ENCODE peak calls at places on chromosomes 4 and X, in eight cellular contexts. V is cardiac fibroblast, B is HEK293T, A is AG10803, C is LHCN-M2, Y is T-helper 9 cell, H is HCT116, T is T1000. P is an unnamed sample.

GRCh38 chr4:112099701-112100289 is 45.5 kb upstream of the FAM241A start:
- DNase-seq in B (peak; percentile 30), A (peak; percentile 66), C (peak; percentile 61), Y (no peak), H (peak; percentile 61), T (no peak), V (peak; percentile 80), P (peak; percentile 68)

GRCh38 chrX:953879-954482 is 258.5 kb downstream of the CRLF2 start:
- DNase-seq in H (no peak), Y (no peak), A (no peak), T (no peak), V (no peak), B (no peak), C (no peak), P (no peak)

GRCh38 chr4:123345132-123345923 is 51.3 kb upstream of the SPRY1 start:
- DNase-seq in T (no peak), H (no peak), A (no peak), Y (no peak), V (no peak), B (no peak), C (no peak), P (no peak)

GRCh38 chrX:21153503-21153902 is 220.7 kb upstream of the CNKSR2 start:
- DNase-seq in H (no peak), Y (no peak), V (peak; percentile 47), T (no peak), C (peak; percentile 52), B (no peak), A (peak; percentile 52), P (peak; percentile 75)

GRCh38 chr4:165813606-165814005 is 59.4 kb upstream of the TLL1 start:
- DNase-seq in B (no peak), H (no peak), C (no peak), T (no peak), A (no peak), Y (no peak), V (peak; percentile 12), P (no peak)

GRCh38 chr4:85744950-85745349 is 270.0 kb downstream of the ARHGAP24 start:
- DNase-seq in A (no peak), C (peak; percentile 81), H (peak; percentile 46), V (no peak), B (peak; percentile 9), T (no peak), Y (no peak), P (peak; percentile 64)

GRCh38 chr4:113901994-113902787 is 77.3 kb downstream of the ARSJ start:
- DNase-seq in V (no peak), Y (peak; percentile 57), B (no peak), C (no peak), H (no peak), T (no peak), A (no peak), P (no peak)

GRCh38 chr4:73844352-73844751 is 7.9 kb downstream of the CXCL6 start:
- DNase-seq in H (no peak), A (peak; percentile 65), V (peak; percentile 95), B (no peak), T (no peak), C (peak; percentile 74), Y (no peak), P (no peak)

GRCh38 chrX:110748256-110748811 is 47.3 kb downstream of the CHRDL1 start:
- DNase-seq in A (no peak), V (no peak), C (no peak), T (no peak), H (no peak), Y (no peak), B (no peak), P (no peak)

GRCh38 chr4:42320822-42321388 is 76.4 kb upstream of the SHISA3 start:
- DNase-seq in B (no peak), A (no peak), T (no peak), H (no peak), C (no peak), V (no peak), Y (no peak), P (no peak)

GRCh38 chr4:143482753-143483362 is 30.6 kb upstream of the SMARCA5 start:
- DNase-seq in H (peak; percentile 28), B (peak; percentile 36), A (peak; percentile 64), C (peak; percentile 41), Y (no peak), T (no peak), V (peak; percentile 73), P (peak; percentile 57)

GRCh38 chrX:28639502-28639901 is 52.3 kb downstream of the IL1RAPL1 start:
- DNase-seq in A (no peak), C (no peak), H (peak; percentile 74), B (no peak), V (no peak), T (no peak), Y (no peak), P (no peak)

GRCh38 chr4:89142691-89143669 is 31.6 kb downstream of the TIGD2 start:
- DNase-seq in Y (no peak), T (no peak), B (no peak), H (no peak), C (no peak), V (no peak), A (no peak), P (no peak)

GRCh38 chr4:80073362-80074008 is 456 bp upstream of the ANTXR2 start:
- DNase-seq in C (no peak), V (no peak), Y (peak; percentile 5), B (no peak), H (no peak), A (no peak), T (no peak), P (no peak)

GRCh38 chr4:139028191-139028661 is 12.6 kb downstream of the NOCT start:
- DNase-seq in H (no peak), B (no peak), Y (no peak), T (no peak), C (no peak), V (no peak), A (no peak), P (no peak)

GRCh38 chr4:104973708-104974107 is 173.0 kb upstream of the TET2 start:
- DNase-seq in C (no peak), Y (no peak), V (no peak), B (no peak), H (no peak), T (no peak), A (no peak), P (no peak)

GRCh38 chr4:184824081-184824775 is 1.5 kb downstream of the ACSL1 start:
- DNase-seq in V (peak; percentile 38), C (no peak), A (no peak), B (no peak), H (no peak), T (no peak), Y (no peak), P (no peak)

GRCh38 chr4:139587452-139587851 is 31.4 kb upstream of the SETD7 start:
- DNase-seq in T (no peak), B (no peak), H (no peak), Y (no peak), C (no peak), V (no peak), A (no peak), P (no peak)

GRCh38 chr4:38664704-38665401 is 854 bp downstream of the KLF3 start:
- DNase-seq in B (peak; percentile 20), V (peak; percentile 60), A (peak; percentile 50), C (peak; percentile 51), T (peak; percentile 30), H (no peak), Y (peak; percentile 43), P (peak; percentile 67)

GRCh38 chr4:98851806-98852205 is 77.1 kb downstream of the EIF4E start:
- DNase-seq in H (no peak), B (peak; percentile 17), T (no peak), V (peak; percentile 32), Y (no peak), A (peak; percentile 25), C (peak; percentile 14), P (no peak)

GRCh38 chrX:121876316-121876715 is 828.9 kb downstream of the GLUD2 start:
- DNase-seq in C (no peak), A (peak; percentile 82), V (peak; percentile 50), Y (no peak), T (no peak), H (no peak), B (no peak), P (no peak)

GRCh38 chr4:80610845-80611244 is 275.3 kb downstream of the CFAP299 start:
- DNase-seq in H (no peak), A (peak; percentile 38), T (no peak), B (peak; percentile 13), C (peak; percentile 92), V (peak; percentile 51), Y (no peak), P (peak; percentile 85)

GRCh38 chrX:16512401-16512776 is 137.6 kb upstream of the S100G start:
- DNase-seq in C (no peak), T (no peak), Y (no peak), A (no peak), V (no peak), B (no peak), H (no peak), P (no peak)

GRCh38 chr4:2024683-2025082 is 15.9 kb upstream of the NELFA start:
- DNase-seq in B (no peak), C (no peak), H (no peak), Y (no peak), A (no peak), V (no peak), T (no peak), P (no peak)

GRCh38 chr4:169263791-169264392 is 6.9 kb downstream of the SH3RF1 start:
- DNase-seq in C (no peak), Y (no peak), H (no peak), T (no peak), B (no peak), A (no peak), V (no peak), P (peak; percentile 51)

GRCh38 chrX:136608295-136608933 is 39.5 kb upstream of the CD40LG start:
- DNase-seq in C (no peak), A (peak; percentile 15), Y (peak; percentile 34), B (no peak), T (no peak), H (peak; percentile 3), V (peak; percentile 24), P (no peak)

GRCh38 chr4:88725986-88726385 is 28.4 kb upstream of the NAP1L5 start:
- DNase-seq in V (no peak), C (no peak), H (no peak), B (no peak), Y (no peak), T (no peak), A (no peak), P (no peak)